ENCODE peak calls at places on chromosomes 2 and 18, in four cellular contexts. S is fibroblast of lung, L is neuronal stem cell, O is H1. V is an unnamed sample.

GRCh38 chr2:15920696-15921095 is 19.7 kb upstream of the MYCN start:
- DNase-seq in S (no peak), O (no peak), L (no peak), V (no peak)

GRCh38 chr18:46939337-46939963 is 22.0 kb downstream of the KATNAL2 start:
- DNase-seq in O (no peak), S (peak; percentile 72), L (no peak), V (no peak)

GRCh38 chr18:3816601-3817363 is 366.8 kb downstream of the TGIF1 start:
- DNase-seq in O (no peak), S (peak; percentile 95), L (no peak), V (no peak)

GRCh38 chr2:232377319-232377718 is 1.2 kb upstream of the ALPP start:
- DNase-seq in S (no peak), O (no peak), L (no peak), V (no peak)

GRCh38 chr18:48909721-48910120 is 41.0 kb downstream of the SMAD7 start:
- DNase-seq in O (no peak), S (no peak), L (no peak), V (no peak)

GRCh38 chr2:28406276-28407096 is 13.8 kb downstream of the FOSL2 start:
- DNase-seq in S (peak; percentile 78), O (no peak), L (no peak), V (no peak)

GRCh38 chr18:57748770-57749603 is 54.1 kb downstream of the ATP8B1 start:
- DNase-seq in O (no peak), S (peak; percentile 69), L (no peak), V (no peak)

GRCh38 chr2:169732583-169733358 is 861 bp upstream of the KLHL23 start:
- DNase-seq in L (no peak), O (peak; percentile 45), S (no peak), V (no peak)

GRCh38 chr18:13308369-13308768 is 89.8 kb downstream of the LDLRAD4 start:
- DNase-seq in L (no peak), S (no peak), O (no peak), V (no peak)

GRCh38 chr2:187358531-187358930 is 89.5 kb downstream of the CALCRL start:
- DNase-seq in S (peak; percentile 72), O (no peak), L (no peak), V (no peak)

GRCh38 chr18:217532-218334 is 50.1 kb downstream of the THOC1 start:
- DNase-seq in O (no peak), L (no peak), S (no peak), V (no peak)

GRCh38 chr2:97740590-97741182 is 27.3 kb downstream of the ZAP70 start:
- DNase-seq in L (peak; percentile 37), S (no peak), O (peak; percentile 87), V (peak; percentile 68)

GRCh38 chr2:25257032-25257455 is 84.7 kb downstream of the DNMT3A start:
- DNase-seq in S (peak; percentile 79), L (no peak), O (no peak), V (no peak)

GRCh38 chr18:25053484-25053883 is 298.5 kb downstream of the ZNF521 start:
- DNase-seq in S (no peak), O (no peak), L (no peak), V (no peak)

GRCh38 chr2:150292807-150293206 is 194.7 kb downstream of the RND3 start:
- DNase-seq in L (no peak), O (no peak), S (peak; percentile 44), V (no peak)

GRCh38 chr2:150295544-150295943 is 191.9 kb downstream of the RND3 start:
- DNase-seq in O (no peak), L (no peak), S (no peak), V (no peak)

GRCh38 chr2:150292192-150292591 is 195.3 kb downstream of the RND3 start:
- DNase-seq in O (no peak), S (no peak), L (no peak), V (no peak)

GRCh38 chr2:150293771-150294170 is 193.7 kb downstream of the RND3 start:
- DNase-seq in O (no peak), L (no peak), S (no peak), V (no peak)

GRCh38 chr2:150296795-150297546 is 190.5 kb downstream of the RND3 start:
- DNase-seq in L (no peak), O (no peak), S (peak; percentile 44), V (no peak)
- H3K9ac ChIP-seq in L (no peak overlapping the region), O (no peak overlapping the region), S (no peak overlapping the region), V (no peak overlapping the region)

GRCh38 chr2:189255711-189256110 is 76.2 kb upstream of the COL5A2 start:
- DNase-seq in S (no peak), O (no peak), L (no peak), V (no peak)

GRCh38 chr2:189265696-189266320 is 86.2 kb upstream of the COL5A2 start:
- DNase-seq in O (no peak), S (peak; percentile 48), L (no peak), V (no peak)

GRCh38 chr2:189258604-189259003 is 79.0 kb upstream of the COL5A2 start:
- DNase-seq in S (no peak), O (no peak), L (no peak), V (no peak)

GRCh38 chr2:189260361-189260761 is 80.8 kb upstream of the COL5A2 start:
- DNase-seq in L (no peak), S (peak; percentile 90), O (no peak), V (no peak)

DNA sequence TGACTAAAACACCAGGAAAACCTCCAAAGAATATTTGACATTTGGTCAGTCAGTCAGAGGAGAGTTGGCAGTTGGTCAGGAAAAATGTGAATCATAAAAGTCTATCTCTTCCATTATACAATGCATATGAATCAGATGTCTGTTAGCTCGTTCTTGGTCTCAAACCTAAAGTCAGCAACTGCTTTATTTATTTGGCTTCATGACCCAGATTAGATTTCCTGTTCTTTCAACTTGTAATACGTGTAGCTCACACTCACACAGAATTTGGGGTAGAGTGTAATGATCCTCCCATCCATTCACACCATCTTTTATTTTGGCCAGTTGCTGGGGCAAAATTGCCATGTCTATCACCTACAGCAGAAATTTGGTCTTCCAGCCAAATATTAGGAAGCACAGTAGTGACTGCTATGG is 81.9 kb upstream of the COL5A2 start:
- DNase-seq in S (peak; percentile 90), L (no peak), O (no peak), V (no peak)
- H3K9ac ChIP-seq in S (no peak overlapping the region), L (no peak overlapping the region), O (no peak overlapping the region), V (no peak overlapping the region)

DNA sequence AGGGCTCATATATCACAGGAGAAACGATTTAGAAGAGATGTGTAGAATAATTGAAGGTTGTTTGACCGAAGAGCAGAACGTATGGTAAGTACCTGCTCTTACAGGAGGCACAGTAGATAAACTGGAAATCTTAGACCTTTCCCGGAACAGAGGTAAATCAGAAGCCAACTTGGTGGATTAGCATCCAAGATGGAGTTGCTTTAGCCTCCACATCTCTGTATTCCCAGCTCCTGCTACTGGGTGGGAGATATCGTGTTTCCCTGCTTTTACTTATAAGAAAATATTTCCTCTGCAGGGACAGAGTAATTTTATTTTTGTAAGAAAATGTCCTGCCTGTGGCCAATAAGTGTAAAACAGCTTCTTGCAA is 164.5 kb downstream of the SLC39A10 start:
- DNase-seq in S (no peak), L (no peak), O (no peak), V (no peak)
- H3K9ac ChIP-seq in S (no peak overlapping the region), L (no peak overlapping the region), O (no peak overlapping the region), V (no peak overlapping the region)

DNA sequence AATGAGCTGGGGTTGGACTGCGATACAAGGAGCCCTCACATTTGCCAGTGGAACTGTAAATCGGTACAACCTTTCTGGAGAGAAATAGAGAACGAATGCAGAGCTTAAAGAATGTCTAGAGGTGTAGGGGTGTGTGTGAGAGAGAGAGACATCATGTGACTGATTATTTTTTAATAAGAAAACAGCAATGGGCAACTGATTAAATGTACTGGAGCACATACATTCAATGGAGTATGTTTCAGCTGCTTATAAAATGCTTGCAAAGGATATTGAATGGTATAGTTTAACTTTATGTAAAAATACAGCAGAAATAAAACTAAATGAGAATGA is 391 bp upstream of the TMEM17 start:
- DNase-seq in L (no peak), O (no peak), S (no peak), V (no peak)
- H3K9ac ChIP-seq in L (no peak overlapping the region), O (peak overlapping the region; percentile 85), S (peak overlapping the region; percentile 74), V (peak overlapping the region; percentile 52)

DNA sequence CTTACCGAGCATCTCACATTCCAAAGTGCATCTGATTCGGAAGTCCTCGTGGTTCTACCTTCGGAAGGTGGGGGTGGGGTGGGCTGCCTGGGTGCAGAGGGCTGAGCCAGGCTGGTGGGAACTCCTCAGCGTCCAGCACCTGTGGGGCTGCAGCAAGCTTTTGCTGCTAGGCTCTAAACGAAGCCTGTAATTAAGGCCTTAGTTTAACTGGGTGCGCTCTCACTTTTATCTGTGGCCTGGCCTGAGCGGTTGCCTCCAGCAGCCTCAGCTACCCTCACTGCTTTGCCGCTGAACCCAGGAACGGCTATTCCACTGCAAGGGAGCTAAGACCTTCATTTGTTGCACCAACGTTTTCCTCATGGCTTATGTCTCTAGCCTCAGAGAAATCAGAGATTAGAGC is 48.4 kb downstream of the TMEM17 start:
- DNase-seq in L (no peak), S (no peak), O (peak; percentile 52), V (no peak)
- H3K9ac ChIP-seq in L (no peak overlapping the region), S (no peak overlapping the region), O (no peak overlapping the region), V (peak overlapping the region; percentile 71)

GRCh38 chr2:44952143-44952805 is 10.8 kb downstream of the SIX3 start:
- DNase-seq in O (peak; percentile 86), L (peak; percentile 89), S (peak; percentile 58), V (no peak)

GRCh38 chr2:44952806-44953685 is 11.5 kb downstream of the SIX3 start:
- DNase-seq in L (no peak), S (no peak), O (no peak), V (no peak)

GRCh38 chr2:44950646-44951045 is 9.1 kb downstream of the SIX3 start:
- DNase-seq in S (no peak), L (no peak), O (no peak), V (no peak)

GRCh38 chr2:44951124-44951523 is 9.6 kb downstream of the SIX3 start:
- DNase-seq in O (no peak), S (no peak), L (no peak), V (no peak)

GRCh38 chr2:44951714-44952113 is 10.2 kb downstream of the SIX3 start:
- DNase-seq in O (no peak), S (no peak), L (no peak), V (no peak)
- H3K9ac ChIP-seq in O (no peak overlapping the region), S (no peak overlapping the region), L (peak overlapping the region; percentile 78), V (peak overlapping the region; percentile 64)

GRCh38 chr2:159118859-159119510 is 150.5 kb downstream of the TANC1 start:
- DNase-seq in L (no peak), O (peak; percentile 10), S (no peak), V (no peak)
- H3K9ac ChIP-seq in L (no peak overlapping the region), O (no peak overlapping the region), S (no peak overlapping the region), V (no peak overlapping the region)

DNA sequence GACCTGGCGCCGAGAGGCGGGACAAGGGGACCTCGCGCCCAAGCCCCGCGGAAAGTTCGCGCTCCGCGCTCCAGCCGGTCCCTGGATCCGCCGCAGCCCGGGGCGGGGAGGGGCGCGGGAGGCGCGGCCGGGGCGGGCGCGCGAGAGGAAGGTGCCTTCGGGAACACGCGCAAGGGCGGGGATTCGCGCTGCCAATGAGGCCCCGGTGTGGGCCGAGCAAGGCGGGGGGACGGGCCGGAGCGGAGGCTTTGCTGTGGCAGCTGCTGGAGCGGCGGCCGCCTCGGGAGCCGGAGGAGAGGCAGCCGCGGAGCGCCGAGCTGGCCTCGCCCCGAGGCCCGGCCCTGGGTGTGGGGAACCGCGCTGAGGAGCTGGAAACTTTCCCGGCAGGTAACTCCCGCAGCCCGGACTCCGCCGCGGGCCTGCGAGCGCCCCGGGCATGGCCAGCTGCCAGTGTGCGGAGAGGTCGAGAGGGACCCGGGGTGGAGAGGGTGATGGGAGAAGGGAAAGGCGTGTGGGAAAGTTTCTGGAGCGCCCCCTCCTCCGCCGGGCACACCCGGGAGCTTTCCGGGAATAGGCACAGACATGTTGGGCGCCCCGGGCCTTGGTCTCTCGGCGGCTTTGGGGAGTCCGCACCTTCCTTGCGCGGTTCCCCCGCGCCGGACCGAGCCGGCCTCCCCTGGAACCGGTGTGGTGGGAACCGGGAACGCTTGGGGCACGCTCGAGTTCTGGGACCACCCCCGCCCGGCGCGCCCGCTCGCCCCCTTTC is at the start of gene TANC1:
- DNase-seq in O (peak; percentile 89), L (peak; percentile 83), S (peak; percentile 93), V (peak; percentile 68)
- H3K9ac ChIP-seq in O (peak within 1 kb of the TSS; percentile 26), L (peak within 1 kb of the TSS; percentile 15), S (peak within 1 kb of the TSS; percentile 79), V (peak within 1 kb of the TSS; percentile 84)

GRCh38 chr2:102033028-102033749 is 41.4 kb downstream of the IL1R2 start:
- DNase-seq in S (peak; percentile 96), L (no peak), O (no peak), V (no peak)
- H3K9ac ChIP-seq in S (no peak overlapping the region), L (no peak overlapping the region), O (no peak overlapping the region), V (no peak overlapping the region)